ENCODE peak calls at places on chromosomes 5 and 9, in five cellular contexts. I is thyroid gland; E is PC-3; F is CD4-positive, CD25-positive, alpha-beta regulatory T cell; M is right lobe of liver. Y is an unnamed sample.

GRCh38 chr5:90161399-90161798 is 248.2 kb downstream of the CETN3 start:
- DNase-seq in I (peak), E (peak), F (no peak), M (peak), Y (peak)

GRCh38 chr9:83385317-83385716 is 152.9 kb downstream of the FRMD3 start:
- DNase-seq in I (no peak), E (no peak), F (no peak), M (no peak), Y (no peak)

GRCh38 chr9:89178162-89179120 is at the start of gene SHC3:
- DNase-seq in I (peak), E (no peak), F (no peak), M (no peak), Y (no peak)

GRCh38 chr5:64707191-64707590 is 16.9 kb downstream of the SHISAL2B start:
- DNase-seq in I (no peak), E (no peak), F (no peak), M (no peak), Y (no peak)

GRCh38 chr5:8058626-8059180 is 189.8 kb downstream of the MTRR start:
- DNase-seq in I (no peak), E (no peak), F (no peak), M (no peak), Y (no peak)

GRCh38 chr5:111469905-111470304 is 42.4 kb downstream of the STARD4 start:
- DNase-seq in I (no peak), E (no peak), F (no peak), M (no peak), Y (no peak)

GRCh38 chr9:16032799-16033198 is 480.0 kb downstream of the CCDC171 start:
- DNase-seq in I (no peak), E (peak), F (no peak), M (no peak), Y (peak)

GRCh38 chr9:138096192-138096845 is 218.7 kb downstream of the CACNA1B start:
- DNase-seq in I (no peak), E (no peak), F (no peak), M (peak), Y (no peak)

GRCh38 chr5:31815394-31815793 is 176.5 kb downstream of the PDZD2 start:
- DNase-seq in I (no peak), E (no peak), F (no peak), M (no peak), Y (no peak)

GRCh38 chr9:116469128-116469527 is 218.0 kb upstream of the TRIM32 start:
- DNase-seq in I (no peak), E (no peak), F (no peak), M (no peak), Y (no peak)

GRCh38 chr9:21135736-21136135 is 5.9 kb downstream of the IFNW1 start:
- DNase-seq in I (no peak), E (no peak), F (no peak), M (no peak), Y (no peak)

DNA sequence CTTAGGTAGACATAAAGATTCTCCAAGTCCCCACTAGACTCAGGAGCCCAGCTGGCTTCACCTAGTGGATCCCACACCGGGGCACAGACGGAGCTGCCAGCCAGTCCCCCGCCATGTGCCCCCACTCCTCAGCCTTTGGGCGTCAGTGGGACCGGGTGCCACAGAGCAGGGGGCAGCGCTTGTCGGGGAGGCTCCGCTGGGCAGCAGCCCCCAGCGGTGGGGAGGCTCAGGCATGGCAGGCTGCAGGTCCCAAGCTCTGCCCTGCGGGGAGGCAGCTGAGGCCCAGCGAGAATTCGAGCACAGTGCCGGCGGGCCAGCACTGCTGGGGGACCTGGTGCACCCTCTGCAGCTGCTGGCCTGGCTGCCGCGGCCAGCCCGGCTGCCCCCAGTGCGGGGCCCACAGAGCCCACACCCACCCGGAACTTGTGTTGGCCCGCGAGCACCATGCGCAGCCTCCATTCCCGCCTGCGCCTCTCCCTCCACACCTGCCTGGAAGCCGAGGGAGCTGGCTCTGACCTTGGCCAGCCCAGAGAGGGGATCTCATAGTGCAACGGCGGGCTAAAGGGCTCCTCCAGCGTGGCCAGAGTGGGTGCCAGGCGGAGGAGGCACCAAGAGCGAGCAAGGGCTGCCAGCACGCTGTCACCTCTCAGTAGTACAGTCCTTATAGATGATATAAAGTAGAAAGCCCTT is 390.7 kb downstream of the PLK2 start:
- DNase-seq in I (no peak), E (no peak), F (no peak), M (no peak), Y (no peak)
- H3K27ac ChIP-seq in I (no peak), E (peak), F (no peak), M (no peak), Y (no peak)

DNA sequence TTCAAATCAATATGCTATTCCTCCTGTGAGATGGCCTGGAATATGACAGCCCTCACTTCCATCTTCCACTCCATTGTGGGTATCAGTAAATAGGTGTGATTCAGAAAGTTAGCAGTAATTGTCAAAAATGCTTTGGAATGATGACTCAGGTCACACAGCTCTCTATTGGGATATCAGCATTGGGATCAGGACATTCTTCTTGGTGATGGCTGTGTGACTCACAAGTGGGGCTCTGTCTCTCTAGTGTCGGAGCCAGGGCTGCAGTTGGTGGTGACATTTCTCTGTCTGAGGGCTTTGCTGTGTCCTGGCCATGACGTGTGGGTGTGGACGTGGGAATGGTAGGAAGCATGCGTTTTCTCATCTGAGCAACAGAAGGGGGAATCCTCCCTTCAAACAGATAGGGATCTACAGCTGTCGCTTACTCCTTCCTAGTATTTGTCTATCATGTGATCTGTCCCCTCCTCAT is 125.1 kb downstream of the TRIO start:
- DNase-seq in I (no peak), E (peak), F (no peak), M (no peak), Y (peak)
- H3K27ac ChIP-seq in I (no peak), E (peak), F (no peak), M (no peak), Y (peak)

DNA sequence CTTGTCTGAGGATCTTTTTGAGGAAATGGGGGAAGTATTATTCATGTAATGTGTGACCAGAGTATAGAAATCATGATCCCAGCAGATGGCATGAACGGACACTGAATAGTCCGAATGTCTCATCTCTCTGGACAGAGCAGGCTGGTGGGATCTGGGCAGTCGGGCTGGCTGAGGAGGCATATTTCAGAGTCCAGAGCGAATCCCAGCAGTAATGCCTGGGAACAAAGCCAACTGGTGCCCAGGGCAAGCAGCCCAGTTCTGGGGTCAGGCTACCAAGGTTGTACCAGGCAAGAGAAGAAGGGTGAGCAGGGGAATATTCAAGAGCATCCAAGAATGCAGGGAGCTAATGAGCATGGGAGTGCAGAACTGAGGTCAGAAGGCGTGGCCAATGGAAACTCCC is 306.4 kb downstream of the ZSWIM6 start:
- DNase-seq in I (peak), E (no peak), F (no peak), M (peak), Y (no peak)
- H3K27ac ChIP-seq in I (no peak), E (no peak), F (no peak), M (no peak), Y (no peak)

GRCh38 chr5:93587919-93588585 is 5.0 kb downstream of the NR2F1 start:
- DNase-seq in I (no peak), E (no peak), F (no peak), M (no peak), Y (no peak)

GRCh38 chr5:93588586-93589347 is 5.7 kb downstream of the NR2F1 start:
- DNase-seq in I (no peak), E (no peak), F (no peak), M (no peak), Y (no peak)

GRCh38 chr5:93585753-93586385 is 2.8 kb downstream of the NR2F1 start:
- DNase-seq in I (no peak), E (no peak), F (no peak), M (no peak), Y (no peak)

GRCh38 chr5:93585054-93585751 is 2.2 kb downstream of the NR2F1 start:
- DNase-seq in I (no peak), E (peak), F (no peak), M (no peak), Y (no peak)

GRCh38 chr5:93586948-93587918 is 4.2 kb downstream of the NR2F1 start:
- DNase-seq in I (no peak), E (no peak), F (no peak), M (no peak), Y (no peak)
- H3K27ac ChIP-seq in I (no peak), E (no peak), F (no peak), M (no peak), Y (no peak)

GRCh38 chr5:159878988-159879471 is 37.3 kb upstream of the ADRA1B start:
- DNase-seq in I (peak), E (no peak), F (no peak), M (peak), Y (peak)
- H3K27ac ChIP-seq in I (peak), E (no peak), F (no peak), M (peak), Y (no peak)

GRCh38 chr5:168740055-168740820 is 161.1 kb upstream of the PANK3 start:
- DNase-seq in I (no peak), E (no peak), F (no peak), M (no peak), Y (no peak)

GRCh38 chr5:168736201-168736940 is 157.2 kb upstream of the PANK3 start:
- DNase-seq in I (no peak), E (no peak), F (no peak), M (no peak), Y (no peak)

GRCh38 chr5:168737066-168737465 is 157.9 kb upstream of the PANK3 start:
- DNase-seq in I (no peak), E (no peak), F (no peak), M (no peak), Y (no peak)

GRCh38 chr5:168743617-168744016 is 164.4 kb upstream of the PANK3 start:
- DNase-seq in I (no peak), E (no peak), F (no peak), M (no peak), Y (no peak)

DNA sequence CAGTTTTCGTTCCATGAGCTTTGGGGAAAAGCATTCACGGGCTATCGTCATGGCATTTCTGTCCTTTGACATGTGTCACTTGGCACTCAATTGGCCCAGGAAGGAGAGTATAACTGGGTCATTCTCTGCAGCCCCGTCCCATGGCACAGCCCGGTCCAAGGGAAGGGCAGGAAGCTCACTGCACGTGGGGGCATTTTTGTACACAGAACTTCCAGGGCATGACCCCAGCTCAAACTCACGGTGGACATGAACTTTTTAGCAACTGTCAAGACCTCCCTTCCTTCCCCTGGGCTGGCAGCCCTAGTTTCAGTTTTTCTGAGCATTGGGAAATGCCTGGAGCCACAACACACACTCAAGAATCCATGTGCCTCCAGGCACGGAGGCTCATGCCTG is 161.6 kb upstream of the PANK3 start:
- DNase-seq in I (peak), E (no peak), F (no peak), M (no peak), Y (no peak)
- H3K27ac ChIP-seq in I (no peak), E (no peak), F (no peak), M (no peak), Y (no peak)

GRCh38 chr5:173487296-173487695 is 129.2 kb downstream of the BOD1 start:
- DNase-seq in I (no peak), E (no peak), F (no peak), M (no peak), Y (no peak)
- H3K27ac ChIP-seq in I (no peak), E (no peak), F (no peak), M (no peak), Y (no peak)

GRCh38 chr5:143172736-143173135 is 230.8 kb downstream of the NR3C1 start:
- DNase-seq in I (no peak), E (no peak), F (no peak), M (no peak), Y (no peak)

GRCh38 chr5:143177263-143177994 is 226.1 kb downstream of the NR3C1 start:
- DNase-seq in I (peak), E (peak), F (no peak), M (no peak), Y (peak)

GRCh38 chr5:143176048-143176447 is 227.4 kb downstream of the NR3C1 start:
- DNase-seq in I (no peak), E (no peak), F (no peak), M (no peak), Y (no peak)

GRCh38 chr5:143173139-143173889 is 230.2 kb downstream of the NR3C1 start:
- DNase-seq in I (no peak), E (no peak), F (no peak), M (no peak), Y (no peak)

DNA sequence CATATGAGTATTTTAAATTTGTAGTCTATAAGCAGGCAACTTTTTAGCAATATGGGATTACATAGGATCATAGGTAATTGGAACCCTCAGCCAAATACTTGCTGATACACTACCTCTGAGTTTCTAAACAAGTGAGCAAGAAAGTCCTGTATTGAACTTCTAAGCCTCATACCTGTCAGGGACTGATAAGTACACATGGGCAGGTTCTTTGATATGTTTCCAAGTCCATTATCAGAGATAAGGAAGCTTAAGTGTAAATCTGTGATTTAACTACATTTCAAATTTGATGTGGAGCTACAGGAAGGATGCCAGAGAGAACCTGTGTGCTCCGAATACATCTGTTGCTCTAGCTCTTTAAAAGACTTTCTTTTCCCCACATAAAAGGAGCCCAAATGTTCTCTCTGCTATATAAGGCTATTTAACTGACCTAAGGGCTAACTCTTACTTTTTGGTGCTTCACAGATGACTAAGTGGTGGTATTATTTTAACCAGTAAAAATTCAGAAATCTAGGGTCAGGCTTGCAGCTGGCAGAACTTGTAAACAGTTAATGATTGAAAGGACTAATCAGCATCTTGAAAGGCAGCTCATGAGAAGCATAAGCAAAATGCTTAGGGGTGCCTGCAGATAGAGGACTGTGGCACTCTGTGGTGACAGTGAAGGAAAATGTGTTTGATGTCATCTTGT is 228.6 kb downstream of the NR3C1 start:
- DNase-seq in I (no peak), E (no peak), F (no peak), M (no peak), Y (no peak)
- H3K27ac ChIP-seq in I (no peak), E (no peak), F (no peak), M (no peak), Y (peak)

DNA sequence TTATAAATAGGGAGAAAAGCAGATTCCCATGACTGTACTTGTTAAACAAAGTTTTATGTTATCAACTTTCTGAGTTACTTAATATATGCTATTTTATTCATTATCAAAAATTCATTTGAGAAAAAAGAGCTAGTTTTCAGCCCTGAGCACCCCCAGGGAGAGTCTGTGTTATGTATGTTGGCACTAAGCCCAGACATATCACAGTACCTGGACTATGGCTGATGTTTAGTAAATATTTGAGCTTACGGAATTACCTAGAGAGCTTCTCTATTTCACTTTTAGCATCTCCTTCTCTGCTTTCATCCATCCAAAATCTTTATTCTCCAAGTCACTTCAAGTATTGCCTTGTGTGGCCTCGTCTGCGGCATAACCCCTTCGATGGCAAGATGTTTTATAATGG is 225.9 kb upstream of the PCSK5 start:
- DNase-seq in I (no peak), E (no peak), F (no peak), M (no peak), Y (no peak)
- H3K27ac ChIP-seq in I (no peak), E (no peak), F (no peak), M (no peak), Y (no peak)

Y was measured in foreskin keratinocyte.